ENCODE peak calls at places on chromosomes 11 and 22, in seven cellular contexts. One of them, this sample, is unnamed.

GRCh38 chr11:44623716-44624491 is 58.4 kb downstream of the CD82 start:
- DNase-seq in naive thymus-derived CD4-positive, alpha-beta T cell: no peak
- DNase-seq in stomach: peak; percentile 24
- DNase-seq in H1: peak; percentile 42
- DNase-seq in effector memory CD4-positive, alpha-beta T cell: no peak
- DNase-seq in DND-41: peak; percentile 19
- DNase-seq in upper lobe of right lung: peak; percentile 59
- DNase-seq in this sample: no peak

GRCh38 chr11:93169950-93170561 is 27.7 kb downstream of the SLC36A4 start:
- DNase-seq in naive thymus-derived CD4-positive, alpha-beta T cell: no peak
- DNase-seq in stomach: no peak
- DNase-seq in H1: no peak
- DNase-seq in effector memory CD4-positive, alpha-beta T cell: no peak
- DNase-seq in DND-41: no peak
- DNase-seq in upper lobe of right lung: no peak
- DNase-seq in this sample: peak; percentile 34

GRCh38 chr11:89566972-89567371 is 75.8 kb upstream of the NOX4 start:
- DNase-seq in naive thymus-derived CD4-positive, alpha-beta T cell: no peak
- DNase-seq in stomach: no peak
- DNase-seq in H1: no peak
- DNase-seq in effector memory CD4-positive, alpha-beta T cell: no peak
- DNase-seq in DND-41: no peak
- DNase-seq in upper lobe of right lung: no peak
- DNase-seq in this sample: no peak

GRCh38 chr11:75810637-75811383 is 4.2 kb upstream of the UVRAG start:
- DNase-seq in naive thymus-derived CD4-positive, alpha-beta T cell: no peak
- DNase-seq in stomach: no peak
- DNase-seq in H1: no peak
- DNase-seq in effector memory CD4-positive, alpha-beta T cell: no peak
- DNase-seq in DND-41: no peak
- DNase-seq in upper lobe of right lung: no peak
- DNase-seq in this sample: no peak

GRCh38 chr11:61853698-61854169 is 25.6 kb downstream of the FADS2 start:
- DNase-seq in naive thymus-derived CD4-positive, alpha-beta T cell: no peak
- DNase-seq in stomach: no peak
- DNase-seq in H1: no peak
- DNase-seq in effector memory CD4-positive, alpha-beta T cell: no peak
- DNase-seq in DND-41: no peak
- DNase-seq in upper lobe of right lung: no peak
- DNase-seq in this sample: no peak

GRCh38 chr11:12397953-12398352 is 20.6 kb downstream of the PARVA start:
- DNase-seq in naive thymus-derived CD4-positive, alpha-beta T cell: no peak
- DNase-seq in stomach: no peak
- DNase-seq in H1: no peak
- DNase-seq in effector memory CD4-positive, alpha-beta T cell: no peak
- DNase-seq in DND-41: no peak
- DNase-seq in upper lobe of right lung: no peak
- DNase-seq in this sample: no peak

GRCh38 chr11:58573451-58574104 is 2.1 kb downstream of the LPXN start:
- DNase-seq in naive thymus-derived CD4-positive, alpha-beta T cell: peak; percentile 59
- DNase-seq in stomach: no peak
- DNase-seq in H1: no peak
- DNase-seq in effector memory CD4-positive, alpha-beta T cell: peak; percentile 48
- DNase-seq in DND-41: peak; percentile 47
- DNase-seq in upper lobe of right lung: no peak
- DNase-seq in this sample: peak; percentile 75

GRCh38 chr11:73287400-73288101 is 15.4 kb downstream of the P2RY6 start:
- DNase-seq in naive thymus-derived CD4-positive, alpha-beta T cell: no peak
- DNase-seq in stomach: no peak
- DNase-seq in H1: no peak
- DNase-seq in effector memory CD4-positive, alpha-beta T cell: no peak
- DNase-seq in DND-41: no peak
- DNase-seq in upper lobe of right lung: no peak
- DNase-seq in this sample: no peak

GRCh38 chr11:108775324-108775723 is 110.5 kb downstream of the DDX10 start:
- DNase-seq in naive thymus-derived CD4-positive, alpha-beta T cell: no peak
- DNase-seq in stomach: no peak
- DNase-seq in H1: no peak
- DNase-seq in effector memory CD4-positive, alpha-beta T cell: no peak
- DNase-seq in DND-41: no peak
- DNase-seq in upper lobe of right lung: no peak
- DNase-seq in this sample: no peak

GRCh38 chr11:66864172-66864901 is 7.5 kb downstream of the LRFN4 start:
- DNase-seq in naive thymus-derived CD4-positive, alpha-beta T cell: no peak
- DNase-seq in stomach: no peak
- DNase-seq in H1: no peak
- DNase-seq in effector memory CD4-positive, alpha-beta T cell: no peak
- DNase-seq in DND-41: no peak
- DNase-seq in upper lobe of right lung: no peak
- DNase-seq in this sample: no peak

GRCh38 chr22:30861131-30861530 is 107.4 kb downstream of the MORC2 start:
- DNase-seq in naive thymus-derived CD4-positive, alpha-beta T cell: no peak
- DNase-seq in stomach: peak; percentile 13
- DNase-seq in H1: peak; percentile 38
- DNase-seq in effector memory CD4-positive, alpha-beta T cell: no peak
- DNase-seq in DND-41: no peak
- DNase-seq in upper lobe of right lung: peak; percentile 30
- DNase-seq in this sample: no peak

GRCh38 chr11:46315033-46315738 is 32.1 kb upstream of the DGKZ start:
- DNase-seq in naive thymus-derived CD4-positive, alpha-beta T cell: peak; percentile 60
- DNase-seq in stomach: peak; percentile 78
- DNase-seq in H1: peak; percentile 95
- DNase-seq in effector memory CD4-positive, alpha-beta T cell: peak; percentile 50
- DNase-seq in DND-41: peak; percentile 84
- DNase-seq in upper lobe of right lung: no peak
- DNase-seq in this sample: peak; percentile 56

GRCh38 chr11:12439615-12440014 is 62.2 kb downstream of the PARVA start:
- DNase-seq in naive thymus-derived CD4-positive, alpha-beta T cell: no peak
- DNase-seq in stomach: no peak
- DNase-seq in H1: no peak
- DNase-seq in effector memory CD4-positive, alpha-beta T cell: no peak
- DNase-seq in DND-41: no peak
- DNase-seq in upper lobe of right lung: no peak
- DNase-seq in this sample: no peak

GRCh38 chr11:113477321-113477720 is 2.1 kb upstream of the DRD2 start:
- DNase-seq in naive thymus-derived CD4-positive, alpha-beta T cell: no peak
- DNase-seq in stomach: no peak
- DNase-seq in H1: peak; percentile 56
- DNase-seq in effector memory CD4-positive, alpha-beta T cell: no peak
- DNase-seq in DND-41: no peak
- DNase-seq in upper lobe of right lung: no peak
- DNase-seq in this sample: no peak

GRCh38 chr11:119671048-119671447 is 58.0 kb downstream of the NECTIN1 start:
- DNase-seq in naive thymus-derived CD4-positive, alpha-beta T cell: no peak
- DNase-seq in stomach: peak; percentile 48
- DNase-seq in H1: no peak
- DNase-seq in effector memory CD4-positive, alpha-beta T cell: no peak
- DNase-seq in DND-41: no peak
- DNase-seq in upper lobe of right lung: no peak
- DNase-seq in this sample: no peak

GRCh38 chr11:123159146-123159857 is 35.7 kb downstream of the CLMP start:
- DNase-seq in naive thymus-derived CD4-positive, alpha-beta T cell: peak; percentile 1
- DNase-seq in stomach: no peak
- DNase-seq in H1: no peak
- DNase-seq in effector memory CD4-positive, alpha-beta T cell: no peak
- DNase-seq in DND-41: no peak
- DNase-seq in upper lobe of right lung: peak; percentile 75
- DNase-seq in this sample: peak; percentile 64

GRCh38 chr11:8831861-8832260 is 79.1 kb upstream of the AKIP1 start:
- DNase-seq in naive thymus-derived CD4-positive, alpha-beta T cell: no peak
- DNase-seq in stomach: no peak
- DNase-seq in H1: no peak
- DNase-seq in effector memory CD4-positive, alpha-beta T cell: no peak
- DNase-seq in DND-41: no peak
- DNase-seq in upper lobe of right lung: no peak
- DNase-seq in this sample: no peak

GRCh38 chr11:8832571-8833260 is 78.3 kb upstream of the AKIP1 start:
- DNase-seq in naive thymus-derived CD4-positive, alpha-beta T cell: no peak
- DNase-seq in stomach: peak; percentile 35
- DNase-seq in H1: no peak
- DNase-seq in effector memory CD4-positive, alpha-beta T cell: no peak
- DNase-seq in DND-41: peak; percentile 77
- DNase-seq in upper lobe of right lung: peak; percentile 69
- DNase-seq in this sample: peak; percentile 69

GRCh38 chr11:8834379-8834778 is 76.6 kb upstream of the AKIP1 start:
- DNase-seq in naive thymus-derived CD4-positive, alpha-beta T cell: no peak
- DNase-seq in stomach: no peak
- DNase-seq in H1: no peak
- DNase-seq in effector memory CD4-positive, alpha-beta T cell: no peak
- DNase-seq in DND-41: no peak
- DNase-seq in upper lobe of right lung: no peak
- DNase-seq in this sample: no peak

GRCh38 chr11:8830641-8831040 is 80.3 kb upstream of the AKIP1 start:
- DNase-seq in naive thymus-derived CD4-positive, alpha-beta T cell: no peak
- DNase-seq in stomach: no peak
- DNase-seq in H1: no peak
- DNase-seq in effector memory CD4-positive, alpha-beta T cell: no peak
- DNase-seq in DND-41: no peak
- DNase-seq in upper lobe of right lung: no peak
- DNase-seq in this sample: no peak

DNA sequence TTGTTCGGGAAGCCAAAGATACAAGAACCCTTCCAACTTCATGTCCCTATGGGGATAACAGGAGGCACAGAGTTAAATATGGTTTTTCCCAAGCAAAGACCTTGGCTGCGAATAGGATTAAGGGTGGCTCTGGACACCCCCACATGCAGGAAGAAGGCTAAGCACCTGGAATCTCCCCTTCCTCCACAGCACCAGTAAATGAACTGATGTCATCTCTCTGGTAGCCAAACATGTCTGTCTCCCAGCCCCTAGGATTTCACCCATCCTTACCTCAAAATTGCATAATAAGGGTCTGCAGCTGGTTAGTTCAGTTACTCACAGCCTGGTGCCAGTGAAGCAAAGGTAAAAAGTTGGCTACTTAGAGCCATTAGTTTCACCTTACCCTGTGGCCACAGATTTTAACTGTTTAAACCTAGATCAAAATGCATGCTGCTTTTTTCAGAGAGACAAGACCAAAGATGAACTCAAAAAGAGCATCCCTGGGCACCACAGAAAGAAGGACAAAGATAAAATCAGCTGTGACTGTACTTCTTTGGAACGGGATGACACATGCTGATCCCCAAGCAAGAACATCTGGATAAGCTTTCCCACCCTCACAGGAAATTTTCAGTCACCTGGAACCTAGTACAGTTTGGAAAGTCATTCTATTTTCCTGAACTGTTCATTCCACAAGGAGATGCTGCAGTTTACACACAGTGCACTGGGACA is 77.3 kb upstream of the AKIP1 start:
- DNase-seq in naive thymus-derived CD4-positive, alpha-beta T cell: no peak
- DNase-seq in stomach: no peak
- DNase-seq in H1: no peak
- DNase-seq in effector memory CD4-positive, alpha-beta T cell: no peak
- DNase-seq in DND-41: peak; percentile 15
- DNase-seq in upper lobe of right lung: no peak
- DNase-seq in this sample: no peak
- H3K27ac ChIP-seq in naive thymus-derived CD4-positive, alpha-beta T cell: no peak overlapping the region
- H3K27ac ChIP-seq in stomach: peak overlapping the region; percentile 84
- H3K27ac ChIP-seq in H1: no peak overlapping the region
- H3K27ac ChIP-seq in effector memory CD4-positive, alpha-beta T cell: no peak overlapping the region
- H3K27ac ChIP-seq in DND-41: no peak overlapping the region
- H3K27ac ChIP-seq in upper lobe of right lung: peak overlapping the region; percentile 73
- H3K27ac ChIP-seq in this sample: no peak overlapping the region

GRCh38 chr22:37752189-37753061 is 55.3 kb upstream of the GCAT start:
- DNase-seq in naive thymus-derived CD4-positive, alpha-beta T cell: no peak
- DNase-seq in stomach: peak; percentile 93
- DNase-seq in H1: no peak
- DNase-seq in effector memory CD4-positive, alpha-beta T cell: no peak
- DNase-seq in DND-41: no peak
- DNase-seq in upper lobe of right lung: peak; percentile 90
- DNase-seq in this sample: no peak
- H3K4me1 ChIP-seq in naive thymus-derived CD4-positive, alpha-beta T cell: peaks cover 4% of the 10 kb centered on the region
- H3K4me1 ChIP-seq in stomach: peaks cover 65% of the 10 kb centered on the region
- H3K4me1 ChIP-seq in H1: peaks cover 3% of the 10 kb centered on the region
- H3K4me1 ChIP-seq in effector memory CD4-positive, alpha-beta T cell: peaks cover 1% of the 10 kb centered on the region
- H3K4me1 ChIP-seq in DND-41: peaks cover 14% of the 10 kb centered on the region
- H3K4me1 ChIP-seq in upper lobe of right lung: peaks cover 71% of the 10 kb centered on the region
- H3K4me1 ChIP-seq in this sample: peaks cover 12% of the 10 kb centered on the region

GRCh38 chr11:22829231-22830081 is at the start of gene SVIP:
- DNase-seq in naive thymus-derived CD4-positive, alpha-beta T cell: peak; percentile 89
- DNase-seq in stomach: peak; percentile 98
- DNase-seq in H1: peak; percentile 98
- DNase-seq in effector memory CD4-positive, alpha-beta T cell: peak; percentile 87
- DNase-seq in DND-41: peak; percentile 96
- DNase-seq in upper lobe of right lung: peak; percentile 98
- DNase-seq in this sample: peak; percentile 89
- H3K27ac ChIP-seq in naive thymus-derived CD4-positive, alpha-beta T cell: peak within 1 kb of the TSS; percentile 87
- H3K27ac ChIP-seq in stomach: peak within 1 kb of the TSS; percentile 94
- H3K27ac ChIP-seq in H1: no peak within 1 kb of the TSS
- H3K27ac ChIP-seq in effector memory CD4-positive, alpha-beta T cell: peak within 1 kb of the TSS; percentile 87
- H3K27ac ChIP-seq in DND-41: peak within 1 kb of the TSS; percentile 68
- H3K27ac ChIP-seq in upper lobe of right lung: peak within 1 kb of the TSS; percentile 89
- H3K27ac ChIP-seq in this sample: peak within 1 kb of the TSS; percentile 74

DNA sequence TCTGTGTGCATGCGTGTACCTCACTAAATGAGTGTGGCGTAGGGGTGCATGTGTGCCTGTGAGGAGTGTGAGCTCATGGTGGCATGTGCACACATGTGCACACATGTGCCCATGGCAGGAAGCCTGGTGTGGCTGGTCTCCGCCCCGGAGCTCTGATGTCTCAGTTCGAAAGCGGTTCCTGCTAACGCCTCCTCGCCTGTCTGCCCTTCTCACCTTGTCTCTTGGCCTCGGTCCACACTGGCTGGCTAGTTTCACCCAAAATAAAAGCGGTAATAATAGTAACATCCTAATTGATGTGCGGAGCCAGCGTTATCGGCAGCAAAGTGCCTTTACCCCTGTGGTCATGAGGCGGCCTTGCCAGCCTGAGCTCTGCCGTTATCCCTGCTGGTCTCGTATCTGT is 1190.4 kb downstream of the BRD1 start:
- DNase-seq in naive thymus-derived CD4-positive, alpha-beta T cell: no peak
- DNase-seq in stomach: no peak
- DNase-seq in H1: no peak
- DNase-seq in effector memory CD4-positive, alpha-beta T cell: no peak
- DNase-seq in DND-41: no peak
- DNase-seq in upper lobe of right lung: no peak
- DNase-seq in this sample: no peak
- H3K4me1 ChIP-seq in naive thymus-derived CD4-positive, alpha-beta T cell: no peaks in the 10 kb centered on the region
- H3K4me1 ChIP-seq in stomach: no peaks in the 10 kb centered on the region
- H3K4me1 ChIP-seq in H1: no peaks in the 10 kb centered on the region
- H3K4me1 ChIP-seq in effector memory CD4-positive, alpha-beta T cell: no peaks in the 10 kb centered on the region
- H3K4me1 ChIP-seq in DND-41: peaks cover 19% of the 10 kb centered on the region
- H3K4me1 ChIP-seq in upper lobe of right lung: no peaks in the 10 kb centered on the region
- H3K4me1 ChIP-seq in this sample: no peaks in the 10 kb centered on the region

DNA sequence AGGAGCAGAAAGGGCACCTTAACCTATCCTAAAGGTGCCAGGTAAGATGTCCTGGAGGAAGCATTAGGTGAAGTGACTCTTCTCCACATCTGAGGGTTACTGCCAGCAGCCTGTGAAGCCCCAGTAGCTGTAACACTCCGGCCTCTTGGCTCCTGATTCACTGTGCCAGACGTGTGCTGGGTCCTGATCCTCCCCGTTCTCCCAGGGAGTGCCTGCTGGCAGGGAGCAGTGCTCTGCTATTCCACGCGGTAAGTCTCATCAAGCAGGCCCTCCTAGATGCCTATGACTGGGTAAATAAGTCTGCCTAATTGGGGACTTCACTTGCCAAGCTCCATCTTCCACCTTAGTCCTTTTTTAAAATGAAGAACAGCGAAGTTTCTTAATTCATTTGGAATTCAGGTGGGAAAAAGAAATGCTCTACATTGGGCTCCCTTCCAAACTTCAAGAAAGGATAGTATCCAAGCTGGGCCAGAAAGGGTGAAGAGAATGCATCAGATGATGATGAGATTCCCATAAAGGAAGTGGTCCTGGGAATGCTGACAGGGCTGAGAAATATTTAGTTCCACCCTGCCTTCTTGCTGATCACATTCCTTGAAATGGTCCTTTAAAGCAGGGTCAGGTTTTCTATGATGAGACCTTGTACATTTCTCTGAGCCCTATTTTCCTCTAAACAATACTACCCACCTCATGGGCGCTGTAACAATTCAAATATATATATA is 188.0 kb downstream of the MAML2 start:
- DNase-seq in naive thymus-derived CD4-positive, alpha-beta T cell: no peak
- DNase-seq in stomach: no peak
- DNase-seq in H1: no peak
- DNase-seq in effector memory CD4-positive, alpha-beta T cell: no peak
- DNase-seq in DND-41: no peak
- DNase-seq in upper lobe of right lung: no peak
- DNase-seq in this sample: no peak
- H3K27ac ChIP-seq in naive thymus-derived CD4-positive, alpha-beta T cell: no peak overlapping the region
- H3K27ac ChIP-seq in stomach: peak overlapping the region; percentile 82
- H3K27ac ChIP-seq in H1: no peak overlapping the region
- H3K27ac ChIP-seq in effector memory CD4-positive, alpha-beta T cell: no peak overlapping the region
- H3K27ac ChIP-seq in DND-41: no peak overlapping the region
- H3K27ac ChIP-seq in upper lobe of right lung: peak overlapping the region; percentile 72
- H3K27ac ChIP-seq in this sample: no peak overlapping the region